ENCODE peak calls at places on chromosomes 5 and 9, in seven cellular contexts. Y, W, O, C, Q, G and F are unnamed samples.

GRCh38 chr5:150142800-150143724 is 12.6 kb downstream of the PDGFRB start:
- DNase-seq in Y (no peak), W (peak; percentile 91), O (no peak), C (peak; percentile 76), Q (peak; percentile 88), G (no peak), F (no peak)

GRCh38 chr9:120892748-120893584 is 16.0 kb upstream of the PHF19 start:
- DNase-seq in Y (peak; percentile 86), W (no peak), O (peak; percentile 79), C (no peak), Q (no peak), G (no peak), F (no peak)

GRCh38 chr5:73370076-73370475 is 78.5 kb downstream of the FOXD1 start:
- DNase-seq in Y (no peak), W (no peak), O (no peak), C (no peak), Q (no peak), G (no peak), F (no peak)

GRCh38 chr9:137205126-137206069 is at the start of the genes NDOR1 and TMEM203:
- DNase-seq in Y (peak; percentile 41), W (peak; percentile 90), O (peak; percentile 89), C (peak; percentile 94), Q (peak; percentile 11), G (peak; percentile 88), F (peak; percentile 93)

GRCh38 chr5:74122979-74123575 is 497.1 kb downstream of the ARHGEF28 start:
- DNase-seq in Y (no peak), W (no peak), O (no peak), C (no peak), Q (no peak), G (no peak), F (no peak)

GRCh38 chr9:98724810-98725530 is 16.2 kb upstream of the GABBR2 start:
- DNase-seq in Y (no peak), W (no peak), O (no peak), C (no peak), Q (no peak), G (no peak), F (no peak)

GRCh38 chr9:21579743-21580142 is 97.6 kb upstream of the IFNE start:
- DNase-seq in Y (no peak), W (no peak), O (no peak), C (no peak), Q (no peak), G (no peak), F (no peak)

GRCh38 chr5:126054593-126055347 is 368.4 kb upstream of the GRAMD2B start:
- DNase-seq in Y (no peak), W (no peak), O (no peak), C (no peak), Q (no peak), G (no peak), F (no peak)

GRCh38 chr5:56896761-56897160 is 12.6 kb upstream of the SETD9 start:
- DNase-seq in Y (no peak), W (no peak), O (no peak), C (no peak), Q (no peak), G (no peak), F (no peak)

GRCh38 chr5:179323026-179323571 is 22.2 kb downstream of the ADAMTS2 start:
- DNase-seq in Y (no peak), W (no peak), O (no peak), C (peak; percentile 30), Q (no peak), G (no peak), F (no peak)

GRCh38 chr9:94681508-94681907 is 42.2 kb upstream of the FBP1 start:
- DNase-seq in Y (peak; percentile 29), W (peak; percentile 88), O (peak; percentile 21), C (peak; percentile 66), Q (no peak), G (peak; percentile 46), F (peak; percentile 75)

GRCh38 chr9:71762900-71763653 is 5.2 kb downstream of the CEMIP2 start:
- DNase-seq in Y (no peak), W (no peak), O (no peak), C (no peak), Q (no peak), G (no peak), F (no peak)

GRCh38 chr5:132473608-132474007 is 17.0 kb downstream of the IRF1 start:
- DNase-seq in Y (no peak), W (no peak), O (no peak), C (no peak), Q (no peak), G (no peak), F (no peak)

GRCh38 chr9:34611251-34611810 is 566 bp downstream of the RPP25L start:
- DNase-seq in Y (no peak), W (no peak), O (peak; percentile 15), C (no peak), Q (no peak), G (no peak), F (no peak)

GRCh38 chr9:111559000-111559610 is 34.1 kb downstream of the ZNF483 start:
- DNase-seq in Y (no peak), W (no peak), O (no peak), C (no peak), Q (no peak), G (no peak), F (no peak)

GRCh38 chr5:90438100-90438499 is 28.5 kb upstream of the CETN3 start:
- DNase-seq in Y (no peak), W (no peak), O (no peak), C (no peak), Q (no peak), G (no peak), F (no peak)

GRCh38 chr5:132499440-132500243 is 9.1 kb upstream of the IRF1 start:
- DNase-seq in Y (no peak), W (peak; percentile 57), O (no peak), C (no peak), Q (no peak), G (no peak), F (peak; percentile 52)

GRCh38 chr5:143010335-143010734 is 240.2 kb downstream of the ARHGAP26 start:
- DNase-seq in Y (no peak), W (no peak), O (no peak), C (no peak), Q (no peak), G (no peak), F (no peak)

DNA sequence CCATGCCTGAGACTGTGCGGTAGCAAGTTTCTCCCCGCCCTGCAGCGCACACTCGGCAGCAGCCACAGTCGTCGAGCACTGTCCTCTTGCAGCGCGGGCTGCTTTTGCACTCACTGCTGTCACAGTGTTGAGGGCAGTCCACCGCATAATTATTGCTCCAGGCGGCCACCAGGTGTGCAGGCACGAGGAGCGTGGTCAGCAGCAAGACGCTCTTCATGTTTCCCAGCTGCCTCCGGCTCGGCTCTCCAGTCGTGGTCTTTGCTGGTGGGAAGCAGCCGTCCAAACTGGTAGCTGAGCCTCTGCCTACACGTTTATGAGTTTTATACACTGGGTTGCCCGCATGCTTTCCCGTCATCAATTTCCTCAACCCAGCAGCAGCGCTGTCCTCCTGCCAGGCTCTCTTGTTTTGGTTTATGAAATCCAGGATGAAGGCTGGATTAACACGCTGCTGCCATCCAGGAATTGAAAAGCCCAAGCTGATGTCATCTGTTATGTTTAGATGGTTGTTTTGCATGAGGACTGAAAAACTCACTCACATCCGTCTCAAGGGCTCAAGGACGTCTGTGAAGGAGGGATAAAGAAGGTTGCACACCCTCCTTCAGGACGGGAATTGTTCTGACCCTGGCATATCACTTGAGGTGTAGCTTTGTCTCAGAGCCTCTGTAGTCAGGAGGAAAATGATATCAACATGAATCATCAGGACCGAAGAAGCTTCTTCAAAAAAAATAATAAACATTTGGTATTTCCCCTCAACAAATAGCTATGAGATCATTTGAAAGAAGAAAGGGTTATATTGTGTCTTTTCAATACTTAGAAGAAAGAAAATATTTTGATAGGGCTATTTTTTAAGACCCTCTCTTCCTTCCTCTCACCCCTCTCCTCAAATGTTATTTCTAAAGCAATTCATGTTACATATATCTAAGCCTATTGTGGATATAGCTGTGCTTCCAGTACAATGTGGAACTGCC is at the start of gene ESM1:
- DNase-seq in Y (no peak), W (no peak), O (no peak), C (no peak), Q (peak; percentile 45), G (no peak), F (no peak)
- TF ChIP-seq CTCF in Y (no peak), W (no peak), O (no peak), C (no peak), Q (no peak), G (peak; percentile 36), F (no peak)

DNA sequence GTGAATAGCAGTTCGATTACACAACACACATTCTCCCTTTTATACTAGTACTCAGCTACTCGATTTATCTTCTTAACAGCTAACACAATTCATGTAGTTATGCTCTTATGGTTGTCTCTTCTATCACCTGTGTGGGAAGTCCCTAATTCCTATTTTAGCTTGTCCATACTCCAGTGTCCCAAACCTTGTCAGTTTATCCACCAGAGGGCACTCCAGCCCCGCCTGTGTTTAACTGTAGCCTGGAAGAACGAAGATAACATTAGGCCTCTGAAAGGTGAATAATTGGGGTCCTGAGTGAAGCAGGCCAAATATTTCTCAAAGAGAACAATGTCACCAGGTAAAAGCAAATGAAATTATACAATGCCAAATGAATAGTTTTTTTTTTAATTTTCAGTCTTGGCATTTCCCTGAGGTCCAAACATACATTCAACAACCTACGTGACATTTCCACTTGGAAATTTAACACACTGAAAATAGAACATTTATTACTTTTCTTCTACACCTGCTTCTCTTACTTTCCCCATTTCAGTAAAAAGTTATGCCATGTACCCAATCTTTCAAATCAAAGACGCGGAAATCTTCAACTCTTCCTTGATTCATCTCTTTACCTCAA is 560.7 kb downstream of the HTR1A start:
- DNase-seq in Y (no peak), W (no peak), O (no peak), C (peak; percentile 35), Q (no peak), G (peak; percentile 66), F (peak; percentile 71)
- TF ChIP-seq CTCF in Y (peak; percentile 65), W (peak; percentile 71), O (peak; percentile 83), C (peak; percentile 68), Q (peak; percentile 81), G (peak; percentile 97), F (peak; percentile 95)

GRCh38 chr9:90665072-90665471 is 22.4 kb upstream of the DIRAS2 start:
- DNase-seq in Y (no peak), W (no peak), O (no peak), C (no peak), Q (no peak), G (no peak), F (no peak)
- TF ChIP-seq CTCF in Y (peak; percentile 17), W (no peak), O (peak; percentile 13), C (no peak), Q (no peak), G (no peak), F (no peak)

GRCh38 chr5:4514067-4514648 is 626.0 kb upstream of the ADAMTS16 start:
- DNase-seq in Y (no peak), W (no peak), O (no peak), C (no peak), Q (no peak), G (no peak), F (no peak)

GRCh38 chr5:4513381-4513780 is 626.7 kb upstream of the ADAMTS16 start:
- DNase-seq in Y (no peak), W (no peak), O (no peak), C (no peak), Q (no peak), G (no peak), F (no peak)

DNA sequence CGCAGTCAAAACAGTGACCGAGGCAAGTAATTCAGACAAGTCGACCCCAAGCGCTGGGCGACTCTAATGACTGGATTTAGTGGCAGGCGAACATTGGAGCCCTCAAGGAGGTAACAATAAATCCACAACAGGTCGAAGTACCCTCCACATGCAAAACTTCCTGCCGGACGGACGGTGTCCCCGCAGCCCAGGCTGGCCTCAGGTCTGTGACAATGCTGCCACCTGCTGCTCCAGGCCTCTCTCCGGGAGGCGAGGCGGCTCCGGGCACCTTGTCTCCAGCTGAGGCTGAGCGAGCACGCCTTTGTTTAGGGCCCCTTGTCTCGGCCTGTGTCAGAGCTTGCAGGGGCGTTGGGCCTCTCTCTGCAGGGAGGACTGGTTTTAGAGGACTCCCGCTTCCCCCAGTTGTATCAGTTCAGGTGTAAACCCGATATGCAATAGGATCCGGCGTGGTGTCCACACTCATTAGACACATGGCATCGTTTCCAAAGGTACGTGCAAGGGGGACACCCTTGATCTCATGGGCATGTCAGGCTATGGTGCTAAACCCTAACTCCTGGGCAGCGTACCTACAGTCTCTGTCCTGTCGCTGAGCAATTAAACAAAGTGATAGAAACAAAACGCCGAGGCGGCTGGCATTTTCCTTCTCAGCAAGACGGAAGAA is 628.0 kb upstream of the ADAMTS16 start:
- DNase-seq in Y (no peak), W (no peak), O (no peak), C (peak; percentile 51), Q (no peak), G (peak; percentile 64), F (no peak)
- TF ChIP-seq CTCF in Y (no peak), W (no peak), O (no peak), C (peak; percentile 13), Q (no peak), G (peak; percentile 79), F (peak; percentile 72)